ENCODE peak calls at places on chromosomes 5 and 9, in five cellular contexts. One of them, this sample, is unnamed.
A peak's percentile ranks its signal among the peaks of the same experiment; 100 is the strongest.

GRCh38 chr5:132215329-132215728 is 12.3 kb downstream of the P4HA2 start:
- DNase-seq in neural crest cell: no peak
- DNase-seq in cardiac fibroblast: peak; percentile 97
- DNase-seq in activated effector memory CD4-positive, alpha-beta T cell treated with anti-CD3 and anti-CD28 coated beads, Interleukin-2, amount 50 U/mL, for 16 hours: no peak
- DNase-seq in IMR-90: peak; percentile 98
- DNase-seq in this sample: no peak

GRCh38 chr5:116536279-116537161 is 38.1 kb downstream of the SEMA6A start:
- DNase-seq in neural crest cell: no peak
- DNase-seq in cardiac fibroblast: peak; percentile 2
- DNase-seq in activated effector memory CD4-positive, alpha-beta T cell treated with anti-CD3 and anti-CD28 coated beads, Interleukin-2, amount 50 U/mL, for 16 hours: no peak
- DNase-seq in IMR-90: no peak
- DNase-seq in this sample: no peak

GRCh38 chr5:77426670-77427069 is 65.4 kb downstream of the WDR41 start:
- DNase-seq in neural crest cell: no peak
- DNase-seq in cardiac fibroblast: no peak
- DNase-seq in activated effector memory CD4-positive, alpha-beta T cell treated with anti-CD3 and anti-CD28 coated beads, Interleukin-2, amount 50 U/mL, for 16 hours: no peak
- DNase-seq in IMR-90: peak; percentile 80
- DNase-seq in this sample: no peak

GRCh38 chr9:32875748-32876147 is 92.4 kb downstream of the TMEM215 start:
- DNase-seq in neural crest cell: no peak
- DNase-seq in cardiac fibroblast: no peak
- DNase-seq in activated effector memory CD4-positive, alpha-beta T cell treated with anti-CD3 and anti-CD28 coated beads, Interleukin-2, amount 50 U/mL, for 16 hours: no peak
- DNase-seq in IMR-90: no peak
- DNase-seq in this sample: no peak

GRCh38 chr9:6216002-6216401 is 395 bp downstream of the IL33 start:
- DNase-seq in neural crest cell: no peak
- DNase-seq in cardiac fibroblast: no peak
- DNase-seq in activated effector memory CD4-positive, alpha-beta T cell treated with anti-CD3 and anti-CD28 coated beads, Interleukin-2, amount 50 U/mL, for 16 hours: no peak
- DNase-seq in IMR-90: no peak
- DNase-seq in this sample: no peak

GRCh38 chr9:132798817-132799790 is 79.0 kb downstream of the AK8 start:
- DNase-seq in neural crest cell: no peak
- DNase-seq in cardiac fibroblast: peak; percentile 10
- DNase-seq in activated effector memory CD4-positive, alpha-beta T cell treated with anti-CD3 and anti-CD28 coated beads, Interleukin-2, amount 50 U/mL, for 16 hours: no peak
- DNase-seq in IMR-90: no peak
- DNase-seq in this sample: peak; percentile 36

GRCh38 chr9:137970686-137971476 is 93.3 kb downstream of the CACNA1B start:
- DNase-seq in neural crest cell: no peak
- DNase-seq in cardiac fibroblast: no peak
- DNase-seq in activated effector memory CD4-positive, alpha-beta T cell treated with anti-CD3 and anti-CD28 coated beads, Interleukin-2, amount 50 U/mL, for 16 hours: peak; percentile 37
- DNase-seq in IMR-90: no peak
- DNase-seq in this sample: no peak

GRCh38 chr5:864492-865167 is 13.8 kb upstream of the ZDHHC11 start:
- DNase-seq in neural crest cell: no peak
- DNase-seq in cardiac fibroblast: no peak
- DNase-seq in activated effector memory CD4-positive, alpha-beta T cell treated with anti-CD3 and anti-CD28 coated beads, Interleukin-2, amount 50 U/mL, for 16 hours: no peak
- DNase-seq in IMR-90: peak; percentile 27
- DNase-seq in this sample: no peak

GRCh38 chr9:80285325-80285724 is 713.6 kb downstream of the TLE4 start:
- DNase-seq in neural crest cell: no peak
- DNase-seq in cardiac fibroblast: peak; percentile 1
- DNase-seq in activated effector memory CD4-positive, alpha-beta T cell treated with anti-CD3 and anti-CD28 coated beads, Interleukin-2, amount 50 U/mL, for 16 hours: no peak
- DNase-seq in IMR-90: peak; percentile 7
- DNase-seq in this sample: no peak

GRCh38 chr9:122844137-122844536 is 15.7 kb upstream of the PDCL start:
- DNase-seq in neural crest cell: no peak
- DNase-seq in cardiac fibroblast: no peak
- DNase-seq in activated effector memory CD4-positive, alpha-beta T cell treated with anti-CD3 and anti-CD28 coated beads, Interleukin-2, amount 50 U/mL, for 16 hours: no peak
- DNase-seq in IMR-90: no peak
- DNase-seq in this sample: no peak

GRCh38 chr5:194603-195209 is 3.4 kb downstream of the LRRC14B start:
- DNase-seq in neural crest cell: no peak
- DNase-seq in cardiac fibroblast: no peak
- DNase-seq in activated effector memory CD4-positive, alpha-beta T cell treated with anti-CD3 and anti-CD28 coated beads, Interleukin-2, amount 50 U/mL, for 16 hours: peak; percentile 56
- DNase-seq in IMR-90: no peak
- DNase-seq in this sample: no peak

GRCh38 chr5:10656176-10656830 is 92.4 kb downstream of the ANKRD33B start:
- DNase-seq in neural crest cell: no peak
- DNase-seq in cardiac fibroblast: no peak
- DNase-seq in activated effector memory CD4-positive, alpha-beta T cell treated with anti-CD3 and anti-CD28 coated beads, Interleukin-2, amount 50 U/mL, for 16 hours: no peak
- DNase-seq in IMR-90: peak; percentile 54
- DNase-seq in this sample: no peak

GRCh38 chr9:103837940-103838339 is 256.2 kb upstream of the SMC2 start:
- DNase-seq in neural crest cell: no peak
- DNase-seq in cardiac fibroblast: no peak
- DNase-seq in activated effector memory CD4-positive, alpha-beta T cell treated with anti-CD3 and anti-CD28 coated beads, Interleukin-2, amount 50 U/mL, for 16 hours: no peak
- DNase-seq in IMR-90: no peak
- DNase-seq in this sample: no peak

GRCh38 chr9:109901191-109901590 is 121.2 kb downstream of the PALM2AKAP2 start:
- DNase-seq in neural crest cell: no peak
- DNase-seq in cardiac fibroblast: peak; percentile 49
- DNase-seq in activated effector memory CD4-positive, alpha-beta T cell treated with anti-CD3 and anti-CD28 coated beads, Interleukin-2, amount 50 U/mL, for 16 hours: no peak
- DNase-seq in IMR-90: peak; percentile 74
- DNase-seq in this sample: no peak

GRCh38 chr5:50702615-50703325 is 36.3 kb downstream of the PARP8 start:
- DNase-seq in neural crest cell: no peak
- DNase-seq in cardiac fibroblast: no peak
- DNase-seq in activated effector memory CD4-positive, alpha-beta T cell treated with anti-CD3 and anti-CD28 coated beads, Interleukin-2, amount 50 U/mL, for 16 hours: no peak
- DNase-seq in IMR-90: no peak
- DNase-seq in this sample: no peak

GRCh38 chr5:1479581-1480188 is 34.4 kb upstream of the SLC6A3 start:
- DNase-seq in neural crest cell: peak; percentile 34
- DNase-seq in cardiac fibroblast: peak; percentile 74
- DNase-seq in activated effector memory CD4-positive, alpha-beta T cell treated with anti-CD3 and anti-CD28 coated beads, Interleukin-2, amount 50 U/mL, for 16 hours: peak; percentile 77
- DNase-seq in IMR-90: peak; percentile 36
- DNase-seq in this sample: no peak

GRCh38 chr5:81397169-81397568 is 3.2 kb upstream of the ACOT12 start:
- DNase-seq in neural crest cell: no peak
- DNase-seq in cardiac fibroblast: peak; percentile 74
- DNase-seq in activated effector memory CD4-positive, alpha-beta T cell treated with anti-CD3 and anti-CD28 coated beads, Interleukin-2, amount 50 U/mL, for 16 hours: no peak
- DNase-seq in IMR-90: peak; percentile 33
- DNase-seq in this sample: no peak

GRCh38 chr9:135156525-135157510 is 69.3 kb downstream of the OLFM1 start:
- DNase-seq in neural crest cell: peak; percentile 81
- DNase-seq in cardiac fibroblast: peak; percentile 57
- DNase-seq in activated effector memory CD4-positive, alpha-beta T cell treated with anti-CD3 and anti-CD28 coated beads, Interleukin-2, amount 50 U/mL, for 16 hours: no peak
- DNase-seq in IMR-90: peak; percentile 7
- DNase-seq in this sample: no peak

GRCh38 chr5:141960018-141960417 is 2.0 kb upstream of the PCDH12 start:
- DNase-seq in neural crest cell: no peak
- DNase-seq in cardiac fibroblast: no peak
- DNase-seq in activated effector memory CD4-positive, alpha-beta T cell treated with anti-CD3 and anti-CD28 coated beads, Interleukin-2, amount 50 U/mL, for 16 hours: no peak
- DNase-seq in IMR-90: no peak
- DNase-seq in this sample: no peak

GRCh38 chr5:171797563-171797962 is 11.9 kb downstream of the SMIM23 start:
- DNase-seq in neural crest cell: no peak
- DNase-seq in cardiac fibroblast: no peak
- DNase-seq in activated effector memory CD4-positive, alpha-beta T cell treated with anti-CD3 and anti-CD28 coated beads, Interleukin-2, amount 50 U/mL, for 16 hours: no peak
- DNase-seq in IMR-90: no peak
- DNase-seq in this sample: no peak

GRCh38 chr9:76107487-76107886 is 217.0 kb downstream of the PCSK5 start:
- DNase-seq in neural crest cell: no peak
- DNase-seq in cardiac fibroblast: peak; percentile 13
- DNase-seq in activated effector memory CD4-positive, alpha-beta T cell treated with anti-CD3 and anti-CD28 coated beads, Interleukin-2, amount 50 U/mL, for 16 hours: no peak
- DNase-seq in IMR-90: no peak
- DNase-seq in this sample: no peak

GRCh38 chr5:151612689-151613427 is 21.7 kb upstream of the FAT2 start:
- DNase-seq in neural crest cell: no peak
- DNase-seq in cardiac fibroblast: no peak
- DNase-seq in activated effector memory CD4-positive, alpha-beta T cell treated with anti-CD3 and anti-CD28 coated beads, Interleukin-2, amount 50 U/mL, for 16 hours: peak; percentile 73
- DNase-seq in IMR-90: peak; percentile 11
- DNase-seq in this sample: no peak

GRCh38 chr5:99334936-99335335 is 406.1 kb upstream of the CHD1 start:
- DNase-seq in neural crest cell: no peak
- DNase-seq in cardiac fibroblast: no peak
- DNase-seq in activated effector memory CD4-positive, alpha-beta T cell treated with anti-CD3 and anti-CD28 coated beads, Interleukin-2, amount 50 U/mL, for 16 hours: no peak
- DNase-seq in IMR-90: no peak
- DNase-seq in this sample: no peak

GRCh38 chr5:124460666-124461065 is 285.8 kb downstream of the ZNF608 start:
- DNase-seq in neural crest cell: no peak
- DNase-seq in cardiac fibroblast: no peak
- DNase-seq in activated effector memory CD4-positive, alpha-beta T cell treated with anti-CD3 and anti-CD28 coated beads, Interleukin-2, amount 50 U/mL, for 16 hours: no peak
- DNase-seq in IMR-90: no peak
- DNase-seq in this sample: no peak

GRCh38 chr5:77301447-77301878 is 91.0 kb downstream of the PDE8B start:
- DNase-seq in neural crest cell: no peak
- DNase-seq in cardiac fibroblast: peak; percentile 32
- DNase-seq in activated effector memory CD4-positive, alpha-beta T cell treated with anti-CD3 and anti-CD28 coated beads, Interleukin-2, amount 50 U/mL, for 16 hours: no peak
- DNase-seq in IMR-90: peak; percentile 85
- DNase-seq in this sample: no peak

This sample was measured in NCI-H526.